ENCODE peak calls at places on chromosome 3, in six cellular contexts. B is HCT116, H is HepG2, R is prostate gland, N is sigmoid colon, U is upper lobe of left lung. O is an unnamed sample.

GRCh38 chr3:66405701-66406091 is 95.1 kb downstream of the LRIG1 start:
- DNase-seq in B (no peak), H (no peak), R (no peak), N (peak), U (peak), O (peak)

GRCh38 chr3:18114894-18115293 is 310.2 kb downstream of the SATB1 start:
- DNase-seq in B (no peak), H (no peak), R (no peak), N (no peak), U (no peak), O (no peak)

GRCh38 chr3:13229291-13229949 is 156.2 kb upstream of the IQSEC1 start:
- DNase-seq in B (peak), H (peak), R (no peak), N (no peak), U (no peak), O (no peak)

GRCh38 chr3:46931631-46932441 is 44.7 kb downstream of the CCDC12 start:
- DNase-seq in B (no peak), H (peak), R (no peak), N (peak), U (peak), O (no peak)

GRCh38 chr3:94862703-94863102 is 799.8 kb downstream of the NSUN3 start:
- DNase-seq in B (no peak), H (peak), R (no peak), N (no peak), U (no peak), O (no peak)

GRCh38 chr3:106452096-106452495 is 583.3 kb upstream of the CBLB start:
- DNase-seq in B (no peak), H (no peak), R (no peak), N (no peak), U (no peak), O (no peak)

GRCh38 chr3:184682671-184683070 is 29.2 kb downstream of the MAGEF1 start:
- DNase-seq in B (no peak), H (no peak), R (no peak), N (no peak), U (no peak), O (no peak)

GRCh38 chr3:17088602-17089313 is 204.0 kb downstream of the PLCL2 start:
- DNase-seq in B (no peak), H (no peak), R (no peak), N (no peak), U (peak), O (no peak)

GRCh38 chr3:152243301-152243711 is 25.4 kb upstream of the MBNL1 start:
- DNase-seq in B (no peak), H (peak), R (no peak), N (no peak), U (no peak), O (no peak)

GRCh38 chr3:71288269-71288930 is 295.1 kb downstream of the FOXP1 start:
- DNase-seq in B (no peak), H (peak), R (no peak), N (no peak), U (no peak), O (no peak)

GRCh38 chr3:73716418-73716817 is 91.7 kb upstream of the PDZRN3 start:
- DNase-seq in B (no peak), H (no peak), R (no peak), N (no peak), U (no peak), O (no peak)

GRCh38 chr3:186044973-186045372 is 63.9 kb downstream of the ETV5 start:
- DNase-seq in B (no peak), H (peak), R (no peak), N (no peak), U (no peak), O (no peak)

GRCh38 chr3:29186131-29186599 is 94.7 kb upstream of the RBMS3 start:
- DNase-seq in B (peak), H (no peak), R (no peak), N (no peak), U (no peak), O (no peak)

GRCh38 chr3:45665101-45665572 is 24.1 kb upstream of the SACM1L start:
- DNase-seq in B (peak), H (peak), R (peak), N (no peak), U (peak), O (no peak)

GRCh38 chr3:37862219-37862711 is 585 bp downstream of the CTDSPL start:
- DNase-seq in B (no peak), H (no peak), R (no peak), N (peak), U (peak), O (no peak)

GRCh38 chr3:117706731-117707130 is 997.2 kb downstream of the TUSC7 start:
- DNase-seq in B (no peak), H (no peak), R (no peak), N (no peak), U (no peak), O (no peak)

GRCh38 chr3:186461141-186461540 is 83.0 kb downstream of the CRYGS start:
- DNase-seq in B (no peak), H (no peak), R (no peak), N (no peak), U (no peak), O (no peak)

GRCh38 chr3:75224419-75224818 is 439.7 kb upstream of the FRG2C start:
- DNase-seq in B (no peak), H (no peak), R (no peak), N (no peak), U (no peak), O (no peak)

GRCh38 chr3:128683957-128684356 is 33.3 kb upstream of the RPN1 start:
- DNase-seq in B (no peak), H (no peak), R (no peak), N (no peak), U (no peak), O (no peak)

GRCh38 chr3:187398955-187399354 is 30.8 kb downstream of the RTP4 start:
- DNase-seq in B (no peak), H (no peak), R (no peak), N (no peak), U (no peak), O (no peak)

GRCh38 chr3:148998297-148998696 is 7.0 kb downstream of the GYG1 start:
- DNase-seq in B (no peak), H (no peak), R (no peak), N (no peak), U (no peak), O (no peak)

GRCh38 chr3:69178100-69178499 is 55.7 kb upstream of the LMOD3 start:
- DNase-seq in B (no peak), H (no peak), R (no peak), N (no peak), U (no peak), O (no peak)

GRCh38 chr3:58688563-58688962 is 22.0 kb upstream of the FAM3D start:
- DNase-seq in B (no peak), H (no peak), R (no peak), N (no peak), U (no peak), O (no peak)

GRCh38 chr3:5389057-5389456 is 201.6 kb downstream of the EDEM1 start:
- DNase-seq in B (peak), H (peak), R (peak), N (no peak), U (no peak), O (no peak)

GRCh38 chr3:172369590-172370259 is 78.5 kb downstream of the GHSR start:
- DNase-seq in B (no peak), H (no peak), R (peak), N (no peak), U (no peak), O (no peak)

DNA sequence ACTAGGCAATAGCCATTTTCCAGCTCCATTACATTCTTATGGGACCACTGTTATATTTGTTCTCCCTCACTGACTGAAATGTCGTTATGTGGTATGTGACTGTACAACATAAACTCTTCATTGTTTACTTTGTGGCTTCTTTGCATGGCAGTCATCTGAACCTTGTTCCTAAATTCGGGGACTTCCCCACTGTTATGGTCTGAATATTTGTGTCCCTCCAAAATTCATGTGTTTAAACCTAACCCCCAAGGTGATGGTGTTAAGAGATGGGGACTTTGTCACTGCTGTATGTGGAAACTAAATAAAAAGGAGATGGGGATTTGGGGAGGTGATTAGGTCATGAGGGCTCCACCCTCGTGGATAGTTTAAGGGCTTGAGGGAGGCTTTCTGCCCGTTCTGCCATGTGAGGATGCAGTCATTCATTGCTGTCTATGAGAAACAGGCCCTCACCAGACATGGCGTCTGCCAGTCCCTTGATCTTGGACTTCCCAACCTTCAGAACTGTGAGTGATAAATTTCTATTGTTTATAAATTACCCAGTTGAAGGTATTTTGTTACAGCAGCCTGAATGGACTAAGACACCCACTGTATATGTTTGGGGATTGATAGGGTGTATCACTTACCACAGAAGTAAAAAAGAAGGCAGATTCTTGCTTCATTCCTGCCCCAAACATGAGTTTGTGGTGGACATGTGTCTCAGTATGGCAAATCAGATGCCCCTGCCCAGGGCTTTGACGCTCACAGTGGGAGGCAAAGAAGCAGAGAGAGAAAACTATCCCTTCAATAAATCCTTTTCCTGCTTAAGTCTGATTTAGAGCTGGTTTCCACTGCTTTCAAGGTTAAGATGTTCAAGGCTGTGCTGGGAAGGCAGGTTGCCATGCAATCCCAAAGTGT is 138.0 kb upstream of the UBE2E1 start:
- DNase-seq in B (no peak), H (no peak), R (no peak), N (no peak), U (no peak), O (no peak)
- TF ChIP-seq POLR2AphosphoS5 in B (no peak), H (no peak), R (no peak), N (no peak), U (no peak), O (no peak)

GRCh38 chr3:107945406-107945805 is 145.4 kb downstream of the CD47 start:
- DNase-seq in B (no peak), H (no peak), R (no peak), N (no peak), U (no peak), O (no peak)

GRCh38 chr3:107942244-107942643 is 148.6 kb downstream of the CD47 start:
- DNase-seq in B (no peak), H (no peak), R (no peak), N (no peak), U (no peak), O (no peak)

GRCh38 chr3:107943860-107944543 is 146.8 kb downstream of the CD47 start:
- DNase-seq in B (no peak), H (no peak), R (no peak), N (no peak), U (no peak), O (no peak)

GRCh38 chr3:107946700-107947099 is 144.1 kb downstream of the CD47 start:
- DNase-seq in B (no peak), H (no peak), R (no peak), N (no peak), U (no peak), O (no peak)

GRCh38 chr3:107943350-107943749 is 147.5 kb downstream of the CD47 start:
- DNase-seq in B (no peak), H (no peak), R (no peak), N (no peak), U (no peak), O (no peak)
- TF ChIP-seq POLR2A in B (no peak), H (no peak), R (no peak), N (no peak), U (no peak), O (no peak)

GRCh38 chr3:48016336-48016973 is at the start of gene MAP4:
- DNase-seq in B (no peak), H (no peak), R (no peak), N (no peak), U (no peak), O (no peak)
- H3K4me3 ChIP-seq in B (no peak), H (no peak), R (no peak), N (no peak), U (no peak), O (no peak)

DNA sequence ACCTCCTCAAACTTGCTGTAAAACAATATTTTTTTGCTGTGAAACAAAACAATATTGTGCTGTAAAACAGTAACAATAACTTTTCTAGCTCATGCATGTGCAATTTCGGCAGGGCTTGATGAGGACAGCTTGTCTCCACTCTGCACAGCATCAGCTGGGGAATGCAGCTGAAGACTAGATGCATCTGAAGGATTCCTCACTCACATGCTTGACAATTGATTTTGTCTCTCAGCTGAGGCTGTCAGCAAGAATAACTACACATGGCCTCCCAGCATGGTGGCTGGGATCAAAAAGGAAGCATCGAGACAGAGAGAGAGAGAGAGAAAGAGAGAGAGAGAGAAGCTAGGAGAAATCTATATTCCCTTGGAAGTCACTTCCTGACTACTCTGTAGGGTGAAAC is 487.2 kb downstream of the PLOD2 start:
- DNase-seq in B (no peak), H (no peak), R (no peak), N (no peak), U (no peak), O (no peak)
- TF ChIP-seq POLR2AphosphoS5 in B (no peak), H (no peak), R (no peak), N (no peak), U (no peak), O (no peak)

O was measured in suprapubic skin.